ENCODE peak calls at places on chromosomes 3 and 15, in six cellular contexts. B is A549, V is uterus, F is heart left ventricle, P is Peyer's patch, L is GM12878. M is an unnamed sample.

GRCh38 chr3:190089711-190090110 is 31.0 kb downstream of the P3H2 start:
- DNase-seq in L (peak), P (no peak), B (no peak), V (no peak), F (no peak), M (no peak)

GRCh38 chr3:143597774-143598652 is 250.3 kb downstream of the SLC9A9 start:
- DNase-seq in L (no peak), P (no peak), B (peak), F (no peak), V (no peak), M (no peak)

GRCh38 chr15:50145451-50145872 is 26.4 kb upstream of the ATP8B4 start:
- DNase-seq in P (no peak), F (no peak), L (peak), B (peak), V (peak), M (no peak)

GRCh38 chr3:414063-414462 is 217.5 kb downstream of the CHL1 start:
- DNase-seq in L (no peak), P (no peak), B (peak), V (no peak), F (no peak), M (no peak)

GRCh38 chr3:30486386-30486785 is 120.0 kb upstream of the TGFBR2 start:
- DNase-seq in V (no peak), B (no peak), P (no peak), L (no peak), F (no peak), M (no peak)

GRCh38 chr3:106428565-106428994 is 559.8 kb upstream of the CBLB start:
- DNase-seq in V (peak), P (no peak), F (no peak), B (peak), L (no peak), M (no peak)

GRCh38 chr15:63818191-63818590 is 15.6 kb downstream of the HERC1 start:
- DNase-seq in F (no peak), B (no peak), L (no peak), P (no peak), V (no peak), M (no peak)

GRCh38 chr15:50024183-50024795 is 94.7 kb downstream of the ATP8B4 start:
- DNase-seq in V (peak), P (no peak), B (no peak), L (no peak), F (no peak), M (no peak)

GRCh38 chr15:101003706-101004105 is 84.5 kb downstream of the LRRK1 start:
- DNase-seq in L (no peak), V (no peak), P (no peak), F (no peak), B (no peak), M (no peak)

GRCh38 chr3:136366289-136366688 is 116.1 kb downstream of the PCCB start:
- DNase-seq in B (no peak), P (no peak), F (no peak), V (no peak), L (no peak), M (no peak)

GRCh38 chr15:60328852-60329443 is 68.8 kb downstream of the ANXA2 start:
- DNase-seq in V (no peak), B (peak), L (no peak), P (no peak), F (no peak), M (no peak)

GRCh38 chr15:35437157-35437556 is 108.8 kb downstream of the DPH6 start:
- DNase-seq in V (no peak), B (no peak), L (no peak), P (no peak), F (no peak), M (no peak)

GRCh38 chr3:191470080-191470479 is 9.1 kb downstream of the PYDC2 start:
- DNase-seq in B (no peak), F (no peak), P (no peak), L (no peak), V (no peak), M (no peak)

GRCh38 chr3:85801955-85802354 is 843.2 kb downstream of the CADM2 start:
- DNase-seq in B (peak), V (no peak), F (no peak), P (no peak), L (no peak), M (peak)

GRCh38 chr3:10666621-10667020 is 149.4 kb upstream of the SLC6A11 start:
- DNase-seq in F (peak), L (no peak), B (no peak), P (no peak), V (peak), M (no peak)

GRCh38 chr3:107265526-107265925 is 111.7 kb upstream of the CCDC54 start:
- DNase-seq in L (no peak), B (no peak), V (no peak), P (no peak), F (no peak), M (no peak)

GRCh38 chr15:60172147-60172546 is 168.0 kb downstream of the FOXB1 start:
- DNase-seq in F (no peak), V (no peak), B (no peak), L (no peak), P (no peak), M (no peak)

GRCh38 chr3:127820221-127820870 is 2.0 kb downstream of the MGLL start:
- DNase-seq in F (no peak), V (no peak), B (peak), L (peak), P (no peak), M (no peak)

GRCh38 chr3:101184111-101184510 is 136.3 kb downstream of the IMPG2 start:
- DNase-seq in V (no peak), B (no peak), P (no peak), F (no peak), L (no peak), M (no peak)

GRCh38 chr3:139672247-139672646 is 5.5 kb downstream of the NMNAT3 start:
- DNase-seq in B (no peak), F (no peak), L (no peak), V (no peak), P (no peak), M (no peak)

GRCh38 chr15:89728254-89728653 is 22.8 kb downstream of the MESP1 start:
- DNase-seq in V (no peak), P (no peak), F (no peak), L (no peak), B (no peak), M (no peak)

GRCh38 chr15:98035134-98035533 is 74.6 kb downstream of the ARRDC4 start:
- DNase-seq in L (no peak), P (no peak), F (no peak), V (no peak), B (no peak), M (no peak)

GRCh38 chr3:113698891-113699465 is 2.5 kb upstream of the USF3 start:
- DNase-seq in L (no peak), F (no peak), P (no peak), B (no peak), V (peak), M (no peak)

GRCh38 chr15:60370804-60371700 is 26.7 kb downstream of the ANXA2 start:
- DNase-seq in F (no peak), P (no peak), V (peak), B (peak), L (no peak), M (no peak)

GRCh38 chr15:78061963-78062427 is 15.5 kb downstream of the TBC1D2B start:
- DNase-seq in F (no peak), B (no peak), V (no peak), L (no peak), P (no peak), M (no peak)

GRCh38 chr3:141600331-141600730 is 113.5 kb downstream of the RASA2 start:
- DNase-seq in L (no peak), P (no peak), B (no peak), V (no peak), F (no peak), M (no peak)

GRCh38 chr15:87609474-87609873 is 647.1 kb downstream of the NTRK3 start:
- DNase-seq in L (no peak), B (peak), V (no peak), F (no peak), P (no peak), M (no peak)

GRCh38 chr3:112773864-112774263 is 72.8 kb downstream of the CD200R1L start:
- DNase-seq in B (peak), F (no peak), L (peak), V (no peak), P (no peak), M (no peak)

GRCh38 chr3:88113311-88114162 is 36.2 kb upstream of the C3orf38 start:
- DNase-seq in V (peak), B (peak), L (peak), P (peak), F (no peak), M (no peak)

GRCh38 chr15:63522143-63522531 is 17.7 kb downstream of the USP3 start:
- DNase-seq in P (no peak), V (no peak), L (no peak), B (no peak), F (no peak), M (no peak)

GRCh38 chr3:181711325-181712135 is at the start of gene SOX2:
- DNase-seq in B (peak), P (no peak), F (peak), V (no peak), L (no peak), M (peak)

GRCh38 chr15:74415966-74416916 is 17.5 kb downstream of the SEMA7A start:
- DNase-seq in V (no peak), P (no peak), L (no peak), B (no peak), F (no peak), M (no peak)
- TF ChIP-seq POLR2A in V (no peak), P (no peak), L (peak), B (no peak), F (no peak), M (no peak)

GRCh38 chr3:168026764-168027163 is 69.0 kb downstream of the GOLIM4 start:
- DNase-seq in B (no peak), V (no peak), P (no peak), L (no peak), F (no peak), M (no peak)

GRCh38 chr3:168021737-168022450 is 73.8 kb downstream of the GOLIM4 start:
- DNase-seq in B (no peak), P (no peak), V (no peak), F (no peak), L (no peak), M (no peak)

GRCh38 chr3:168029705-168030104 is 66.0 kb downstream of the GOLIM4 start:
- DNase-seq in P (no peak), F (no peak), V (no peak), L (no peak), B (no peak), M (no peak)

GRCh38 chr3:168024537-168024941 is 71.2 kb downstream of the GOLIM4 start:
- DNase-seq in B (no peak), V (no peak), F (no peak), P (no peak), L (peak), M (no peak)

GRCh38 chr3:168025076-168025475 is 70.6 kb downstream of the GOLIM4 start:
- DNase-seq in F (no peak), V (no peak), L (no peak), P (no peak), B (no peak), M (no peak)
- TF ChIP-seq POLR2A in F (no peak), V (no peak), L (no peak), P (no peak), B (no peak), M (no peak)

GRCh38 chr3:40313975-40314860 is 4.7 kb downstream of the EIF1B start:
- DNase-seq in B (no peak), P (no peak), F (no peak), V (no peak), L (no peak), M (no peak)
- TF ChIP-seq POLR2A in B (no peak), P (no peak), F (no peak), V (no peak), L (no peak), M (no peak)

GRCh38 chr3:14124615-14125192 is at the start of the genes CHCHD4 and TMEM43:
- DNase-seq in F (peak), V (peak), P (peak), B (peak), L (peak), M (peak)
- TF ChIP-seq POLR2A in F (peak), V (peak), P (peak), B (peak), L (peak), M (no peak)